ENCODE peak calls at places on chromosomes 11 and 22, in five cellular contexts. Y is HS-27A, K is Right ventricle myocardium superior, M is left ventricle myocardium inferior, O is left cardiac atrium. S is an unnamed sample.

GRCh38 chr11:46393231-46393616 is 1.6 kb upstream of the CHRM4 start:
- DNase-seq in K (no peak), Y (no peak), M (no peak), O (no peak), S (no peak)

GRCh38 chr11:119584193-119585037 is 144.6 kb downstream of the NECTIN1 start:
- DNase-seq in M (no peak), Y (peak; percentile 57), K (peak; percentile 61), O (peak; percentile 43), S (peak; percentile 52)

GRCh38 chr11:75639752-75640151 is 29.1 kb downstream of the MAP6 start:
- DNase-seq in Y (no peak), K (peak; percentile 87), M (peak; percentile 78), O (peak; percentile 85), S (peak; percentile 10)

GRCh38 chr11:69192282-69192681 is 36.5 kb downstream of the SMIM38 start:
- DNase-seq in Y (no peak), O (no peak), M (no peak), K (no peak), S (no peak)

GRCh38 chr11:7589861-7590260 is 76.1 kb downstream of the PPFIBP2 start:
- DNase-seq in Y (no peak), O (no peak), K (no peak), M (no peak), S (no peak)

GRCh38 chr11:63520606-63521170 is 14.8 kb downstream of the LGALS12 start:
- DNase-seq in O (no peak), K (no peak), M (no peak), Y (no peak), S (no peak)

GRCh38 chr22:37016134-37016910 is 2.9 kb downstream of the TST start:
- DNase-seq in Y (no peak), M (no peak), K (no peak), O (no peak), S (no peak)

GRCh38 chr11:100556781-100557180 is 130.3 kb upstream of the ARHGAP42 start:
- DNase-seq in O (no peak), Y (no peak), M (no peak), K (no peak), S (no peak)

GRCh38 chr11:8610532-8611116 is 16.6 kb upstream of the STK33 start:
- DNase-seq in M (no peak), O (no peak), Y (no peak), K (no peak), S (no peak)

GRCh38 chr11:26649884-26650283 is 72.0 kb downstream of the SLC5A12 start:
- DNase-seq in M (no peak), O (peak; percentile 37), Y (peak; percentile 14), K (no peak), S (peak; percentile 51)

GRCh38 chr11:78040691-78041379 is 17.8 kb upstream of the KCTD14 start:
- DNase-seq in Y (no peak), K (no peak), O (no peak), M (no peak), S (no peak)

GRCh38 chr11:65417702-65418430 is 4.7 kb upstream of the NEAT1 start:
- DNase-seq in K (peak; percentile 69), M (peak; percentile 46), O (peak; percentile 72), Y (no peak), S (no peak)

GRCh38 chr11:75793966-75794365 is 21.0 kb upstream of the UVRAG start:
- DNase-seq in M (peak; percentile 42), O (no peak), K (peak; percentile 51), Y (no peak), S (no peak)

GRCh38 chr11:12655842-12656241 is 18.4 kb upstream of the TEAD1 start:
- DNase-seq in Y (no peak), K (no peak), O (no peak), M (no peak), S (no peak)

GRCh38 chr22:37808294-37808657 is 542 bp downstream of the GCAT start:
- DNase-seq in Y (no peak), O (no peak), K (no peak), M (no peak), S (no peak)

GRCh38 chr11:119714590-119714989 is 14.4 kb downstream of the NECTIN1 start:
- DNase-seq in O (no peak), K (no peak), Y (no peak), M (no peak), S (no peak)

GRCh38 chr11:9893474-9893873 is 229.6 kb downstream of the SWAP70 start:
- DNase-seq in O (no peak), M (no peak), K (no peak), Y (no peak), S (no peak)

GRCh38 chr11:44852159-44852707 is 98.5 kb downstream of the TP53I11 start:
- DNase-seq in K (no peak), M (no peak), O (no peak), Y (no peak), S (no peak)

GRCh38 chr11:4065601-4066377 is 28.8 kb upstream of the RRM1 start:
- DNase-seq in K (no peak), Y (no peak), O (no peak), M (no peak), S (no peak)